ENCODE peak calls at places on chromosome 17, in five cellular contexts. One of them, this sample, is unnamed. For H3K36me3, the result is how much of the 10 kb centered on the place peaks cover.

GRCh38 chr17:38794221-38794620 is 5.1 kb downstream of the PIP4K2B start:
- DNase-seq in heart right ventricle: no peak
- DNase-seq in BJ: no peak
- DNase-seq in ascending aorta: no peak
- DNase-seq in aorta: no peak
- DNase-seq in this sample: no peak

GRCh38 chr17:16352838-16353701 is at the start of gene CENPV:
- DNase-seq in heart right ventricle: no peak
- DNase-seq in BJ: no peak
- DNase-seq in ascending aorta: no peak
- DNase-seq in aorta: peak
- DNase-seq in this sample: peak

GRCh38 chr17:82767041-82767754 is 15.3 kb downstream of the TBCD start:
- DNase-seq in heart right ventricle: peak
- DNase-seq in BJ: no peak
- DNase-seq in ascending aorta: no peak
- DNase-seq in aorta: peak
- DNase-seq in this sample: peak

GRCh38 chr17:27649929-27650328 is 18.9 kb downstream of the LGALS9 start:
- DNase-seq in heart right ventricle: no peak
- DNase-seq in BJ: no peak
- DNase-seq in ascending aorta: no peak
- DNase-seq in aorta: peak
- DNase-seq in this sample: no peak

GRCh38 chr17:30969989-30970680 is 704 bp upstream of the RNF135 start:
- DNase-seq in heart right ventricle: no peak
- DNase-seq in BJ: no peak
- DNase-seq in ascending aorta: no peak
- DNase-seq in aorta: no peak
- DNase-seq in this sample: peak

GRCh38 chr17:7351665-7352558 is at the start of gene KCTD11:
- DNase-seq in heart right ventricle: peak
- DNase-seq in BJ: peak
- DNase-seq in ascending aorta: peak
- DNase-seq in aorta: peak
- DNase-seq in this sample: peak

GRCh38 chr17:73187203-73187769 is 5.6 kb upstream of the COG1 start:
- DNase-seq in heart right ventricle: no peak
- DNase-seq in BJ: no peak
- DNase-seq in ascending aorta: no peak
- DNase-seq in aorta: no peak
- DNase-seq in this sample: no peak

GRCh38 chr17:39194089-39194984 is 3.1 kb downstream of the CACNB1 start:
- DNase-seq in heart right ventricle: peak
- DNase-seq in BJ: no peak
- DNase-seq in ascending aorta: peak
- DNase-seq in aorta: peak
- DNase-seq in this sample: peak

GRCh38 chr17:42698736-42699414 is 16.5 kb downstream of the CNTNAP1 start:
- DNase-seq in heart right ventricle: peak
- DNase-seq in BJ: peak
- DNase-seq in ascending aorta: no peak
- DNase-seq in aorta: peak
- DNase-seq in this sample: peak

GRCh38 chr17:76912585-76912984 is 44.4 kb downstream of the MGAT5B start:
- DNase-seq in heart right ventricle: no peak
- DNase-seq in BJ: no peak
- DNase-seq in ascending aorta: no peak
- DNase-seq in aorta: peak
- DNase-seq in this sample: no peak

GRCh38 chr17:17792551-17793377 is 44.0 kb downstream of the SREBF1 start:
- DNase-seq in heart right ventricle: no peak
- DNase-seq in BJ: peak
- DNase-seq in ascending aorta: no peak
- DNase-seq in aorta: no peak
- DNase-seq in this sample: peak

GRCh38 chr17:9672691-9673090 is 27.4 kb downstream of the USP43 start:
- DNase-seq in heart right ventricle: no peak
- DNase-seq in BJ: no peak
- DNase-seq in ascending aorta: no peak
- DNase-seq in aorta: no peak
- DNase-seq in this sample: no peak

GRCh38 chr17:41654134-41654907 is 29.9 kb upstream of the KRT17 start:
- DNase-seq in heart right ventricle: no peak
- DNase-seq in BJ: no peak
- DNase-seq in ascending aorta: no peak
- DNase-seq in aorta: no peak
- DNase-seq in this sample: peak

GRCh38 chr17:47810200-47810821 is 11.3 kb downstream of the OSBPL7 start:
- DNase-seq in heart right ventricle: no peak
- DNase-seq in BJ: peak
- DNase-seq in ascending aorta: no peak
- DNase-seq in aorta: peak
- DNase-seq in this sample: peak

GRCh38 chr17:15456972-15457722 is 10.3 kb downstream of the CDRT4 start:
- DNase-seq in heart right ventricle: peak
- DNase-seq in BJ: peak
- DNase-seq in ascending aorta: no peak
- DNase-seq in aorta: peak
- DNase-seq in this sample: no peak

GRCh38 chr17:11948791-11949190 is 48.5 kb downstream of the ZNF18 start:
- DNase-seq in heart right ventricle: peak
- DNase-seq in BJ: peak
- DNase-seq in ascending aorta: no peak
- DNase-seq in aorta: peak
- DNase-seq in this sample: no peak

GRCh38 chr17:29376667-29377268 is 13.4 kb upstream of the TAOK1 start:
- DNase-seq in heart right ventricle: peak
- DNase-seq in BJ: peak
- DNase-seq in ascending aorta: no peak
- DNase-seq in aorta: peak
- DNase-seq in this sample: peak

GRCh38 chr17:76515291-76515949 is 14.2 kb upstream of the RHBDF2 start:
- DNase-seq in heart right ventricle: peak
- DNase-seq in BJ: peak
- DNase-seq in ascending aorta: peak
- DNase-seq in aorta: peak
- DNase-seq in this sample: no peak

GRCh38 chr17:19542247-19542646 is 8.6 kb downstream of the SLC47A1 start:
- DNase-seq in heart right ventricle: no peak
- DNase-seq in BJ: no peak
- DNase-seq in ascending aorta: no peak
- DNase-seq in aorta: no peak
- DNase-seq in this sample: no peak

GRCh38 chr17:10352866-10353265 is 19.9 kb downstream of the MYH13 start:
- DNase-seq in heart right ventricle: no peak
- DNase-seq in BJ: no peak
- DNase-seq in ascending aorta: no peak
- DNase-seq in aorta: no peak
- DNase-seq in this sample: no peak

GRCh38 chr17:32341857-32342602 is at the start of gene C17orf75:
- DNase-seq in heart right ventricle: peak
- DNase-seq in BJ: no peak
- DNase-seq in ascending aorta: no peak
- DNase-seq in aorta: peak
- DNase-seq in this sample: peak

GRCh38 chr17:17079761-17080160 is 37.5 kb downstream of the MPRIP start:
- DNase-seq in heart right ventricle: peak
- DNase-seq in BJ: no peak
- DNase-seq in ascending aorta: no peak
- DNase-seq in aorta: peak
- DNase-seq in this sample: no peak

GRCh38 chr17:4232168-4232813 is 31.5 kb downstream of the ANKFY1 start:
- DNase-seq in heart right ventricle: no peak
- DNase-seq in BJ: peak
- DNase-seq in ascending aorta: no peak
- DNase-seq in aorta: no peak
- DNase-seq in this sample: no peak

GRCh38 chr17:29846298-29846697 is 83.7 kb downstream of the SSH2 start:
- DNase-seq in heart right ventricle: no peak
- DNase-seq in BJ: no peak
- DNase-seq in ascending aorta: no peak
- DNase-seq in aorta: no peak
- DNase-seq in this sample: no peak

GRCh38 chr17:65514082-65514481 is 47.4 kb downstream of the AXIN2 start:
- DNase-seq in heart right ventricle: no peak
- DNase-seq in BJ: no peak
- DNase-seq in ascending aorta: no peak
- DNase-seq in aorta: no peak
- DNase-seq in this sample: no peak

GRCh38 chr17:38325221-38325851 is 18.4 kb downstream of the GPR179 start:
- DNase-seq in heart right ventricle: no peak
- DNase-seq in BJ: no peak
- DNase-seq in ascending aorta: no peak
- DNase-seq in aorta: no peak
- DNase-seq in this sample: peak

GRCh38 chr17:17700251-17700969 is 19.2 kb downstream of the RAI1 start:
- DNase-seq in heart right ventricle: no peak
- DNase-seq in BJ: no peak
- DNase-seq in ascending aorta: no peak
- DNase-seq in aorta: no peak
- DNase-seq in this sample: peak

GRCh38 chr17:74484066-74484465 is 17.6 kb downstream of the CD300A start:
- DNase-seq in heart right ventricle: no peak
- DNase-seq in BJ: no peak
- DNase-seq in ascending aorta: no peak
- DNase-seq in aorta: no peak
- DNase-seq in this sample: peak

GRCh38 chr17:77875051-77875780 is 83.3 kb upstream of the TNRC6C start:
- DNase-seq in heart right ventricle: no peak
- DNase-seq in BJ: peak
- DNase-seq in ascending aorta: no peak
- DNase-seq in aorta: peak
- DNase-seq in this sample: no peak

GRCh38 chr17:1834378-1835149 is 4.8 kb downstream of the RPA1 start:
- DNase-seq in heart right ventricle: no peak
- DNase-seq in BJ: no peak
- DNase-seq in ascending aorta: no peak
- DNase-seq in aorta: no peak
- DNase-seq in this sample: no peak

GRCh38 chr17:65297384-65297783 is 160.2 kb downstream of the RGS9 start:
- DNase-seq in heart right ventricle: no peak
- DNase-seq in BJ: no peak
- DNase-seq in ascending aorta: no peak
- DNase-seq in aorta: no peak
- DNase-seq in this sample: no peak

GRCh38 chr17:74404218-74404617 is 27.7 kb upstream of the GPRC5C start:
- DNase-seq in heart right ventricle: no peak
- DNase-seq in BJ: no peak
- DNase-seq in ascending aorta: no peak
- DNase-seq in aorta: no peak
- DNase-seq in this sample: peak

GRCh38 chr17:10875984-10876555 is 38.2 kb upstream of the PIRT start:
- DNase-seq in heart right ventricle: peak
- DNase-seq in BJ: no peak
- DNase-seq in ascending aorta: no peak
- DNase-seq in aorta: no peak
- DNase-seq in this sample: peak

GRCh38 chr17:14940112-14940945 is 324.8 kb downstream of the PMP22 start:
- DNase-seq in heart right ventricle: no peak
- DNase-seq in BJ: no peak
- DNase-seq in ascending aorta: no peak
- DNase-seq in aorta: no peak
- DNase-seq in this sample: no peak

GRCh38 chr17:76643553-76644148 is at the start of gene ST6GALNAC1:
- DNase-seq in heart right ventricle: peak
- DNase-seq in BJ: no peak
- DNase-seq in ascending aorta: no peak
- DNase-seq in aorta: no peak
- DNase-seq in this sample: no peak

DNA sequence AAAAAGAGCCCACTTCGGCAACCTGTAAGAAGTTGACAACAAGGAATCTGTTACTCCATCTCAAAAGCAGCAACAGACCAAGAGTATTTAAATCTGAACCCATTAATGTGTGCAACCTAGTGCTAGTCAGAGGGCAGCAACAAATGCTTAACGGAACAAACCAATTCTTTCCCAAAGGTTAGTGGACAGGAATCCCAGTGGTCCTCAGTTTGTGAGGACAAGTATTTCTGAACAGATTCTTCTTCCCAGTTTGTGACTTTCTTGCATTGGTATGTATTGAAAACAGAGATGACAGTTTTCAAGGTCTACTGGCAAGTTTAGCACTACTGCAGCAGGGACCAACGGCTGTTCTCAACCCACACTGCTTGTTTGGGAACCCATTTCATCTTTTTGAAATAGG is 2.9 kb downstream of the RPL26 start:
- DNase-seq in heart right ventricle: no peak
- DNase-seq in BJ: no peak
- DNase-seq in ascending aorta: no peak
- DNase-seq in aorta: no peak
- DNase-seq in this sample: no peak
- H3K4me3 ChIP-seq in heart right ventricle: no peak
- H3K4me3 ChIP-seq in BJ: no peak
- H3K4me3 ChIP-seq in ascending aorta: no peak
- H3K4me3 ChIP-seq in aorta: no peak
- H3K4me3 ChIP-seq in this sample: no peak

GRCh38 chr17:49944451-49944850 is 24.5 kb upstream of the DLX4 start:
- DNase-seq in heart right ventricle: no peak
- DNase-seq in BJ: no peak
- DNase-seq in ascending aorta: no peak
- DNase-seq in aorta: no peak
- DNase-seq in this sample: peak
- H3K36me3 ChIP-seq in heart right ventricle: under half
- H3K36me3 ChIP-seq in BJ: under half
- H3K36me3 ChIP-seq in ascending aorta: under half
- H3K36me3 ChIP-seq in aorta: under half
- H3K36me3 ChIP-seq in this sample: under half

DNA sequence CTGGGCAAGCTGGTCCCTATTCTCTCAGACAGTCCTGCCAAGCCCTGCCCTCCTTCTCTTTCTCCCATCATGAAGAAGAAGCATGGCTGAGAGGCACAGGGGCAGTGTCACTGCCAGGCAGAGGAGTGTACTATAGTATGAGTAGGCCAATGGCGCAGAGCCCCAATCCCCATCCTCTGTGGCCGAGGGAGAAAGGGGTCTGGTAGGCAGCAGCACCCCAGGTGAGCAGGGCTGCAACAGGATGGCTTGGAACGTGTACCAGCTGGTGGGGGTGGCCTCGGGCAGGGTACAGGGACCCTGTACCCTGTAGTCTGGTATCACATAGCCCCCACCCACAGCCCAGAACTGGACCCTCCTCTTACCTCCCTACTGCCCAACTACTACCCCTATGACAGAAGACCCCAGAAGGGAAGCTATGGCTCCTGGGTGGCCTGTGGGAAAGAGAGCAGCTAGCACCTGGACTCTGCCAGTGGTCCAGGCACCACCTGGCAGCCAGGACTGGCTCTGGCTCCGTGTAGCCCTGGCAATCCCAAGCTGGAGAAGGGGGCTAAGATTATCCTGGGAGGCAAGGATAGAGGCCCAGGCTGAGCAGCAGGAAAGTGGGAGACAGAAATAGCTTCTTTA is 4.4 kb downstream of the SMARCD2 start:
- DNase-seq in heart right ventricle: no peak
- DNase-seq in BJ: no peak
- DNase-seq in ascending aorta: no peak
- DNase-seq in aorta: no peak
- DNase-seq in this sample: peak
- H3K4me3 ChIP-seq in heart right ventricle: no peak
- H3K4me3 ChIP-seq in BJ: no peak
- H3K4me3 ChIP-seq in ascending aorta: peak
- H3K4me3 ChIP-seq in aorta: no peak
- H3K4me3 ChIP-seq in this sample: no peak

GRCh38 chr17:63151981-63152523 is 186.0 kb downstream of the TANC2 start:
- DNase-seq in heart right ventricle: no peak
- DNase-seq in BJ: no peak
- DNase-seq in ascending aorta: no peak
- DNase-seq in aorta: no peak
- DNase-seq in this sample: no peak
- H3K36me3 ChIP-seq in heart right ventricle: under half
- H3K36me3 ChIP-seq in BJ: under half
- H3K36me3 ChIP-seq in ascending aorta: under half
- H3K36me3 ChIP-seq in aorta: under half
- H3K36me3 ChIP-seq in this sample: under half

This sample was measured in H7.